ENCODE peak calls at places on chromosomes 4 and X, in nine cellular contexts. One of them, this sample, is unnamed.

GRCh38 chrX:17608898-17609297 is 128.4 kb upstream of the SCML1 start:
- DNase-seq in HT-29: peak
- DNase-seq in HAP-1: no peak
- DNase-seq in nucleus accumbens: no peak
- DNase-seq in heart left ventricle: no peak
- DNase-seq in fibroblast of lung: peak
- DNase-seq in endothelial cell: no peak
- DNase-seq in CD4-positive, alpha-beta T cell: no peak
- DNase-seq in tibial artery: no peak
- DNase-seq in this sample: peak

GRCh38 chr4:155039162-155039561 is 169.3 kb upstream of the NPY2R start:
- DNase-seq in HT-29: no peak
- DNase-seq in HAP-1: no peak
- DNase-seq in nucleus accumbens: no peak
- DNase-seq in heart left ventricle: no peak
- DNase-seq in fibroblast of lung: no peak
- DNase-seq in endothelial cell: no peak
- DNase-seq in CD4-positive, alpha-beta T cell: no peak
- DNase-seq in tibial artery: no peak
- DNase-seq in this sample: no peak

GRCh38 chr4:73599182-73599581 is 21.1 kb downstream of the RASSF6 start:
- DNase-seq in HT-29: peak
- DNase-seq in HAP-1: no peak
- DNase-seq in nucleus accumbens: no peak
- DNase-seq in heart left ventricle: no peak
- DNase-seq in fibroblast of lung: peak
- DNase-seq in endothelial cell: no peak
- DNase-seq in CD4-positive, alpha-beta T cell: no peak
- DNase-seq in tibial artery: no peak
- DNase-seq in this sample: peak

GRCh38 chr4:65071532-65071931 is 598.8 kb downstream of the EPHA5 start:
- DNase-seq in HT-29: no peak
- DNase-seq in HAP-1: no peak
- DNase-seq in nucleus accumbens: no peak
- DNase-seq in heart left ventricle: no peak
- DNase-seq in fibroblast of lung: peak
- DNase-seq in endothelial cell: no peak
- DNase-seq in CD4-positive, alpha-beta T cell: no peak
- DNase-seq in tibial artery: no peak
- DNase-seq in this sample: peak

GRCh38 chrX:20204354-20204753 is 62.4 kb downstream of the RPS6KA3 start:
- DNase-seq in HT-29: no peak
- DNase-seq in HAP-1: no peak
- DNase-seq in nucleus accumbens: no peak
- DNase-seq in heart left ventricle: no peak
- DNase-seq in fibroblast of lung: no peak
- DNase-seq in endothelial cell: no peak
- DNase-seq in CD4-positive, alpha-beta T cell: no peak
- DNase-seq in tibial artery: no peak
- DNase-seq in this sample: no peak

GRCh38 chr4:56668267-56668666 is 12.8 kb downstream of the HOPX start:
- DNase-seq in HT-29: peak
- DNase-seq in HAP-1: no peak
- DNase-seq in nucleus accumbens: no peak
- DNase-seq in heart left ventricle: no peak
- DNase-seq in fibroblast of lung: no peak
- DNase-seq in endothelial cell: no peak
- DNase-seq in CD4-positive, alpha-beta T cell: no peak
- DNase-seq in tibial artery: no peak
- DNase-seq in this sample: no peak

GRCh38 chr4:83208371-83208770 is 76.2 kb downstream of the COQ2 start:
- DNase-seq in HT-29: peak
- DNase-seq in HAP-1: no peak
- DNase-seq in nucleus accumbens: no peak
- DNase-seq in heart left ventricle: no peak
- DNase-seq in fibroblast of lung: no peak
- DNase-seq in endothelial cell: no peak
- DNase-seq in CD4-positive, alpha-beta T cell: no peak
- DNase-seq in tibial artery: no peak
- DNase-seq in this sample: no peak

GRCh38 chr4:169286562-169287301 is 16.0 kb upstream of the SH3RF1 start:
- DNase-seq in HT-29: no peak
- DNase-seq in HAP-1: no peak
- DNase-seq in nucleus accumbens: no peak
- DNase-seq in heart left ventricle: no peak
- DNase-seq in fibroblast of lung: no peak
- DNase-seq in endothelial cell: no peak
- DNase-seq in CD4-positive, alpha-beta T cell: no peak
- DNase-seq in tibial artery: no peak
- DNase-seq in this sample: no peak

GRCh38 chr4:105714071-105714521 is 5.5 kb downstream of the GSTCD start:
- DNase-seq in HT-29: no peak
- DNase-seq in HAP-1: no peak
- DNase-seq in nucleus accumbens: no peak
- DNase-seq in heart left ventricle: no peak
- DNase-seq in fibroblast of lung: peak
- DNase-seq in endothelial cell: no peak
- DNase-seq in CD4-positive, alpha-beta T cell: no peak
- DNase-seq in tibial artery: no peak
- DNase-seq in this sample: no peak

GRCh38 chrX:154799554-154800348 is 5.5 kb downstream of the MPP1 start:
- DNase-seq in HT-29: peak
- DNase-seq in HAP-1: peak
- DNase-seq in nucleus accumbens: no peak
- DNase-seq in heart left ventricle: no peak
- DNase-seq in fibroblast of lung: peak
- DNase-seq in endothelial cell: peak
- DNase-seq in CD4-positive, alpha-beta T cell: no peak
- DNase-seq in tibial artery: no peak
- DNase-seq in this sample: no peak

GRCh38 chr4:22253431-22253830 is 262.4 kb downstream of the ADGRA3 start:
- DNase-seq in HT-29: no peak
- DNase-seq in HAP-1: no peak
- DNase-seq in nucleus accumbens: no peak
- DNase-seq in heart left ventricle: no peak
- DNase-seq in fibroblast of lung: no peak
- DNase-seq in endothelial cell: no peak
- DNase-seq in CD4-positive, alpha-beta T cell: no peak
- DNase-seq in tibial artery: no peak
- DNase-seq in this sample: no peak

GRCh38 chr4:76748649-76749048 is 149.3 kb downstream of the SOWAHB start:
- DNase-seq in HT-29: peak
- DNase-seq in HAP-1: peak
- DNase-seq in nucleus accumbens: no peak
- DNase-seq in heart left ventricle: no peak
- DNase-seq in fibroblast of lung: peak
- DNase-seq in endothelial cell: peak
- DNase-seq in CD4-positive, alpha-beta T cell: no peak
- DNase-seq in tibial artery: no peak
- DNase-seq in this sample: peak

GRCh38 chrX:48957477-48957826 is at the start of gene OTUD5:
- DNase-seq in HT-29: no peak
- DNase-seq in HAP-1: peak
- DNase-seq in nucleus accumbens: peak
- DNase-seq in heart left ventricle: peak
- DNase-seq in fibroblast of lung: no peak
- DNase-seq in endothelial cell: peak
- DNase-seq in CD4-positive, alpha-beta T cell: peak
- DNase-seq in tibial artery: peak
- DNase-seq in this sample: no peak

GRCh38 chrX:265502-265901 is 15.7 kb upstream of the PLCXD1 start:
- DNase-seq in HT-29: no peak
- DNase-seq in HAP-1: no peak
- DNase-seq in nucleus accumbens: no peak
- DNase-seq in heart left ventricle: no peak
- DNase-seq in fibroblast of lung: no peak
- DNase-seq in endothelial cell: no peak
- DNase-seq in CD4-positive, alpha-beta T cell: no peak
- DNase-seq in tibial artery: no peak
- DNase-seq in this sample: no peak

GRCh38 chr4:99847362-99847976 is 30.8 kb downstream of the DAPP1 start:
- DNase-seq in HT-29: no peak
- DNase-seq in HAP-1: no peak
- DNase-seq in nucleus accumbens: no peak
- DNase-seq in heart left ventricle: no peak
- DNase-seq in fibroblast of lung: no peak
- DNase-seq in endothelial cell: no peak
- DNase-seq in CD4-positive, alpha-beta T cell: no peak
- DNase-seq in tibial artery: no peak
- DNase-seq in this sample: no peak

GRCh38 chrX:91279479-91279878 is 155.2 kb upstream of the PABPC5 start:
- DNase-seq in HT-29: no peak
- DNase-seq in HAP-1: no peak
- DNase-seq in nucleus accumbens: no peak
- DNase-seq in heart left ventricle: no peak
- DNase-seq in fibroblast of lung: no peak
- DNase-seq in endothelial cell: no peak
- DNase-seq in CD4-positive, alpha-beta T cell: no peak
- DNase-seq in tibial artery: no peak
- DNase-seq in this sample: no peak

GRCh38 chrX:10243056-10243455 is 86.3 kb downstream of the CLCN4 start:
- DNase-seq in HT-29: no peak
- DNase-seq in HAP-1: no peak
- DNase-seq in nucleus accumbens: no peak
- DNase-seq in heart left ventricle: no peak
- DNase-seq in fibroblast of lung: no peak
- DNase-seq in endothelial cell: no peak
- DNase-seq in CD4-positive, alpha-beta T cell: no peak
- DNase-seq in tibial artery: no peak
- DNase-seq in this sample: no peak

GRCh38 chrX:120463241-120463640 is 5.9 kb downstream of the LAMP2 start:
- DNase-seq in HT-29: no peak
- DNase-seq in HAP-1: peak
- DNase-seq in nucleus accumbens: no peak
- DNase-seq in heart left ventricle: no peak
- DNase-seq in fibroblast of lung: peak
- DNase-seq in endothelial cell: no peak
- DNase-seq in CD4-positive, alpha-beta T cell: no peak
- DNase-seq in tibial artery: no peak
- DNase-seq in this sample: no peak

GRCh38 chr4:174789666-174790065 is 39.4 kb downstream of the GLRA3 start:
- DNase-seq in HT-29: no peak
- DNase-seq in HAP-1: no peak
- DNase-seq in nucleus accumbens: no peak
- DNase-seq in heart left ventricle: no peak
- DNase-seq in fibroblast of lung: no peak
- DNase-seq in endothelial cell: no peak
- DNase-seq in CD4-positive, alpha-beta T cell: no peak
- DNase-seq in tibial artery: no peak
- DNase-seq in this sample: no peak

GRCh38 chrX:134025986-134026731 is 40.8 kb upstream of the GPC3 start:
- DNase-seq in HT-29: no peak
- DNase-seq in HAP-1: peak
- DNase-seq in nucleus accumbens: no peak
- DNase-seq in heart left ventricle: no peak
- DNase-seq in fibroblast of lung: no peak
- DNase-seq in endothelial cell: peak
- DNase-seq in CD4-positive, alpha-beta T cell: no peak
- DNase-seq in tibial artery: no peak
- DNase-seq in this sample: no peak

GRCh38 chr4:8685831-8686230 is 93.3 kb downstream of the CPZ start:
- DNase-seq in HT-29: no peak
- DNase-seq in HAP-1: no peak
- DNase-seq in nucleus accumbens: no peak
- DNase-seq in heart left ventricle: no peak
- DNase-seq in fibroblast of lung: no peak
- DNase-seq in endothelial cell: no peak
- DNase-seq in CD4-positive, alpha-beta T cell: no peak
- DNase-seq in tibial artery: no peak
- DNase-seq in this sample: no peak

GRCh38 chr4:127916512-127916911 is 35.8 kb downstream of the PLK4 start:
- DNase-seq in HT-29: no peak
- DNase-seq in HAP-1: no peak
- DNase-seq in nucleus accumbens: no peak
- DNase-seq in heart left ventricle: no peak
- DNase-seq in fibroblast of lung: no peak
- DNase-seq in endothelial cell: no peak
- DNase-seq in CD4-positive, alpha-beta T cell: no peak
- DNase-seq in tibial artery: no peak
- DNase-seq in this sample: no peak

GRCh38 chr4:108926058-108926457 is 163.2 kb upstream of the ETNPPL start:
- DNase-seq in HT-29: no peak
- DNase-seq in HAP-1: no peak
- DNase-seq in nucleus accumbens: no peak
- DNase-seq in heart left ventricle: no peak
- DNase-seq in fibroblast of lung: peak
- DNase-seq in endothelial cell: no peak
- DNase-seq in CD4-positive, alpha-beta T cell: no peak
- DNase-seq in tibial artery: no peak
- DNase-seq in this sample: no peak

GRCh38 chrX:38260231-38260630 is 39.6 kb upstream of the SRPX start:
- DNase-seq in HT-29: peak
- DNase-seq in HAP-1: peak
- DNase-seq in nucleus accumbens: no peak
- DNase-seq in heart left ventricle: no peak
- DNase-seq in fibroblast of lung: no peak
- DNase-seq in endothelial cell: peak
- DNase-seq in CD4-positive, alpha-beta T cell: no peak
- DNase-seq in tibial artery: no peak
- DNase-seq in this sample: peak

GRCh38 chrX:109710181-109710580 is 22.9 kb downstream of the ACSL4 start:
- DNase-seq in HT-29: no peak
- DNase-seq in HAP-1: no peak
- DNase-seq in nucleus accumbens: no peak
- DNase-seq in heart left ventricle: no peak
- DNase-seq in fibroblast of lung: peak
- DNase-seq in endothelial cell: no peak
- DNase-seq in CD4-positive, alpha-beta T cell: no peak
- DNase-seq in tibial artery: no peak
- DNase-seq in this sample: no peak

GRCh38 chrX:137352101-137352660 is 213.7 kb upstream of the ZIC3 start:
- DNase-seq in HT-29: no peak
- DNase-seq in HAP-1: peak
- DNase-seq in nucleus accumbens: no peak
- DNase-seq in heart left ventricle: no peak
- DNase-seq in fibroblast of lung: no peak
- DNase-seq in endothelial cell: no peak
- DNase-seq in CD4-positive, alpha-beta T cell: no peak
- DNase-seq in tibial artery: no peak
- DNase-seq in this sample: no peak

GRCh38 chr4:10237131-10237530 is 120.5 kb upstream of the WDR1 start:
- DNase-seq in HT-29: no peak
- DNase-seq in HAP-1: no peak
- DNase-seq in nucleus accumbens: no peak
- DNase-seq in heart left ventricle: no peak
- DNase-seq in fibroblast of lung: no peak
- DNase-seq in endothelial cell: no peak
- DNase-seq in CD4-positive, alpha-beta T cell: no peak
- DNase-seq in tibial artery: no peak
- DNase-seq in this sample: no peak

GRCh38 chr4:187484186-187484585 is 511.4 kb upstream of the ZFP42 start:
- DNase-seq in HT-29: no peak
- DNase-seq in HAP-1: no peak
- DNase-seq in nucleus accumbens: no peak
- DNase-seq in heart left ventricle: no peak
- DNase-seq in fibroblast of lung: no peak
- DNase-seq in endothelial cell: no peak
- DNase-seq in CD4-positive, alpha-beta T cell: no peak
- DNase-seq in tibial artery: no peak
- DNase-seq in this sample: no peak

This sample was measured in HT1080.